ENCODE peak calls at places on chromosomes 5 and 9, in nine cellular contexts. D is Calu3; K is activated CD8-positive, alpha-beta T cell treated with anti-CD3 and anti-CD28 coated beads, Interleukin-2, amount 10 ng/mL, durations not matched to agents 7 days and 5 days; L is body of pancreas; N is NCI-H69; O is effector memory CD4-positive, alpha-beta T cell; G is endothelial cell; V is H4; P is left ventricle myocardium superior. I is an unnamed sample.
A peak's percentile ranks its signal among the peaks of the same experiment; 100 is the strongest.

GRCh38 chr5:179239256-179240135 is 105.8 kb downstream of the ADAMTS2 start:
- DNase-seq in D (no peak), K (no peak), L (peak; percentile 1), N (no peak), O (no peak), G (no peak), V (no peak), P (no peak), I (no peak)

GRCh38 chr5:33608476-33609026 is 167.8 kb downstream of the TARS1 start:
- DNase-seq in D (no peak), K (no peak), L (no peak), N (no peak), O (no peak), G (no peak), V (no peak), P (no peak), I (no peak)

GRCh38 chr9:83491995-83492394 is 46.2 kb downstream of the FRMD3 start:
- DNase-seq in D (no peak), K (no peak), L (no peak), N (no peak), O (no peak), G (no peak), V (no peak), P (no peak), I (no peak)

GRCh38 chr9:109349431-109349846 is 28.6 kb upstream of the EPB41L4B start:
- DNase-seq in D (no peak), K (no peak), L (no peak), N (peak; percentile 68), O (no peak), G (no peak), V (peak; percentile 65), P (no peak), I (no peak)

GRCh38 chr5:43231977-43232376 is 40.0 kb downstream of the NIM1K start:
- DNase-seq in D (peak; percentile 55), K (no peak), L (peak; percentile 65), N (peak; percentile 55), O (no peak), G (no peak), V (peak; percentile 44), P (no peak), I (peak; percentile 30)

GRCh38 chr5:173575985-173576384 is 40.5 kb downstream of the BOD1 start:
- DNase-seq in D (no peak), K (no peak), L (no peak), N (no peak), O (no peak), G (no peak), V (no peak), P (no peak), I (no peak)

GRCh38 chr9:76200730-76201129 is 193.5 kb downstream of the RFK start:
- DNase-seq in D (no peak), K (no peak), L (no peak), N (peak; percentile 72), O (no peak), G (no peak), V (no peak), P (no peak), I (no peak)

GRCh38 chr9:11457809-11458785 is 845.3 kb upstream of the PTPRD start:
- DNase-seq in D (no peak), K (no peak), L (no peak), N (peak; percentile 96), O (no peak), G (no peak), V (peak; percentile 3), P (no peak), I (no peak)

GRCh38 chr5:137594717-137595116 is 95.6 kb upstream of the SPOCK1 start:
- DNase-seq in D (no peak), K (no peak), L (no peak), N (no peak), O (no peak), G (no peak), V (no peak), P (no peak), I (no peak)

GRCh38 chr5:143014017-143014651 is 244.0 kb downstream of the ARHGAP26 start:
- DNase-seq in D (peak; percentile 42), K (no peak), L (no peak), N (peak; percentile 75), O (no peak), G (peak; percentile 61), V (peak; percentile 43), P (peak; percentile 47), I (no peak)

GRCh38 chr9:8718121-8718725 is 918.6 kb upstream of the DMAC1 start:
- DNase-seq in D (no peak), K (no peak), L (no peak), N (peak; percentile 83), O (no peak), G (no peak), V (peak; percentile 36), P (no peak), I (no peak)

GRCh38 chr9:80649001-80649420 is 1040.3 kb downstream of the TLE1 start:
- DNase-seq in D (no peak), K (no peak), L (peak; percentile 10), N (no peak), O (no peak), G (no peak), V (peak; percentile 67), P (no peak), I (no peak)

GRCh38 chr5:39256472-39256871 is 37.1 kb upstream of the FYB1 start:
- DNase-seq in D (peak; percentile 12), K (no peak), L (no peak), N (no peak), O (no peak), G (no peak), V (peak; percentile 59), P (no peak), I (peak; percentile 64)

GRCh38 chr9:128705051-128705965 is 3.0 kb downstream of the PKN3 start:
- DNase-seq in D (no peak), K (no peak), L (no peak), N (no peak), O (no peak), G (no peak), V (no peak), P (peak; percentile 17), I (no peak)

I was measured in Caki2.